ENCODE peak calls at places on chromosome 15, in nine cellular contexts. One of them, this sample, is unnamed.

GRCh38 chr15:92797168-92798052 is 102.7 kb upstream of the CHD2 start:
- DNase-seq in mammary epithelial cell: peak; percentile 66
- DNase-seq in AG10803: peak; percentile 78
- DNase-seq in ascending aorta: peak; percentile 56
- DNase-seq in endothelial cell: peak; percentile 43
- DNase-seq in WERI-Rb-1: peak; percentile 24
- DNase-seq in stomach: no peak
- DNase-seq in body of pancreas: peak; percentile 84
- DNase-seq in AG09309: no peak
- DNase-seq in this sample: no peak

GRCh38 chr15:57218826-57219576 is 157.3 kb upstream of the CGNL1 start:
- DNase-seq in mammary epithelial cell: peak; percentile 15
- DNase-seq in AG10803: peak; percentile 98
- DNase-seq in ascending aorta: no peak
- DNase-seq in endothelial cell: no peak
- DNase-seq in WERI-Rb-1: peak; percentile 73
- DNase-seq in stomach: no peak
- DNase-seq in body of pancreas: no peak
- DNase-seq in AG09309: peak; percentile 91
- DNase-seq in this sample: peak; percentile 17

GRCh38 chr15:68411276-68411675 is 20.7 kb downstream of the ITGA11 start:
- DNase-seq in mammary epithelial cell: no peak
- DNase-seq in AG10803: no peak
- DNase-seq in ascending aorta: peak; percentile 37
- DNase-seq in endothelial cell: no peak
- DNase-seq in WERI-Rb-1: peak; percentile 61
- DNase-seq in stomach: no peak
- DNase-seq in body of pancreas: no peak
- DNase-seq in AG09309: no peak
- DNase-seq in this sample: no peak

GRCh38 chr15:73573071-73573470 is 60.1 kb downstream of the NPTN start:
- DNase-seq in mammary epithelial cell: no peak
- DNase-seq in AG10803: no peak
- DNase-seq in ascending aorta: no peak
- DNase-seq in endothelial cell: no peak
- DNase-seq in WERI-Rb-1: peak; percentile 58
- DNase-seq in stomach: no peak
- DNase-seq in body of pancreas: no peak
- DNase-seq in AG09309: no peak
- DNase-seq in this sample: no peak

GRCh38 chr15:94843060-94843459 is 611.7 kb downstream of the MCTP2 start:
- DNase-seq in mammary epithelial cell: no peak
- DNase-seq in AG10803: no peak
- DNase-seq in ascending aorta: no peak
- DNase-seq in endothelial cell: no peak
- DNase-seq in WERI-Rb-1: no peak
- DNase-seq in stomach: no peak
- DNase-seq in body of pancreas: no peak
- DNase-seq in AG09309: no peak
- DNase-seq in this sample: no peak

GRCh38 chr15:46409879-46410278 is 775.0 kb downstream of the SQOR start:
- DNase-seq in mammary epithelial cell: no peak
- DNase-seq in AG10803: no peak
- DNase-seq in ascending aorta: no peak
- DNase-seq in endothelial cell: no peak
- DNase-seq in WERI-Rb-1: no peak
- DNase-seq in stomach: no peak
- DNase-seq in body of pancreas: no peak
- DNase-seq in AG09309: no peak
- DNase-seq in this sample: no peak

GRCh38 chr15:42199126-42199525 is 9.0 kb downstream of the VPS39 start:
- DNase-seq in mammary epithelial cell: no peak
- DNase-seq in AG10803: no peak
- DNase-seq in ascending aorta: no peak
- DNase-seq in endothelial cell: no peak
- DNase-seq in WERI-Rb-1: no peak
- DNase-seq in stomach: no peak
- DNase-seq in body of pancreas: no peak
- DNase-seq in AG09309: no peak
- DNase-seq in this sample: no peak

GRCh38 chr15:66760358-66760967 is 58.4 kb downstream of the SMAD6 start:
- DNase-seq in mammary epithelial cell: no peak
- DNase-seq in AG10803: no peak
- DNase-seq in ascending aorta: no peak
- DNase-seq in endothelial cell: no peak
- DNase-seq in WERI-Rb-1: no peak
- DNase-seq in stomach: no peak
- DNase-seq in body of pancreas: no peak
- DNase-seq in AG09309: no peak
- DNase-seq in this sample: no peak

GRCh38 chr15:41919201-41919820 is 25.5 kb upstream of the SPTBN5 start:
- DNase-seq in mammary epithelial cell: no peak
- DNase-seq in AG10803: no peak
- DNase-seq in ascending aorta: no peak
- DNase-seq in endothelial cell: no peak
- DNase-seq in WERI-Rb-1: no peak
- DNase-seq in stomach: no peak
- DNase-seq in body of pancreas: peak; percentile 66
- DNase-seq in AG09309: no peak
- DNase-seq in this sample: no peak

GRCh38 chr15:92395176-92395521 is 1.5 kb downstream of the ST8SIA2 start:
- DNase-seq in mammary epithelial cell: no peak
- DNase-seq in AG10803: no peak
- DNase-seq in ascending aorta: no peak
- DNase-seq in endothelial cell: no peak
- DNase-seq in WERI-Rb-1: no peak
- DNase-seq in stomach: no peak
- DNase-seq in body of pancreas: no peak
- DNase-seq in AG09309: no peak
- DNase-seq in this sample: no peak

GRCh38 chr15:79923068-79923514 is 26.3 kb upstream of the MTHFS start:
- DNase-seq in mammary epithelial cell: peak; percentile 64
- DNase-seq in AG10803: peak; percentile 34
- DNase-seq in ascending aorta: peak; percentile 77
- DNase-seq in endothelial cell: peak; percentile 57
- DNase-seq in WERI-Rb-1: peak; percentile 83
- DNase-seq in stomach: peak; percentile 63
- DNase-seq in body of pancreas: peak; percentile 68
- DNase-seq in AG09309: no peak
- DNase-seq in this sample: peak; percentile 38

GRCh38 chr15:69744421-69745162 is 292.0 kb downstream of the RPLP1 start:
- DNase-seq in mammary epithelial cell: no peak
- DNase-seq in AG10803: no peak
- DNase-seq in ascending aorta: no peak
- DNase-seq in endothelial cell: no peak
- DNase-seq in WERI-Rb-1: no peak
- DNase-seq in stomach: no peak
- DNase-seq in body of pancreas: no peak
- DNase-seq in AG09309: no peak
- DNase-seq in this sample: no peak

GRCh38 chr15:52440414-52440813 is 88.3 kb downstream of the MYO5A start:
- DNase-seq in mammary epithelial cell: peak; percentile 86
- DNase-seq in AG10803: peak; percentile 21
- DNase-seq in ascending aorta: no peak
- DNase-seq in endothelial cell: no peak
- DNase-seq in WERI-Rb-1: no peak
- DNase-seq in stomach: no peak
- DNase-seq in body of pancreas: no peak
- DNase-seq in AG09309: no peak
- DNase-seq in this sample: no peak

GRCh38 chr15:69038508-69038907 is 24.0 kb downstream of the NOX5 start:
- DNase-seq in mammary epithelial cell: no peak
- DNase-seq in AG10803: no peak
- DNase-seq in ascending aorta: peak; percentile 30
- DNase-seq in endothelial cell: no peak
- DNase-seq in WERI-Rb-1: no peak
- DNase-seq in stomach: no peak
- DNase-seq in body of pancreas: no peak
- DNase-seq in AG09309: no peak
- DNase-seq in this sample: no peak

GRCh38 chr15:78922527-78922926 is 22.3 kb downstream of the CTSH start:
- DNase-seq in mammary epithelial cell: no peak
- DNase-seq in AG10803: no peak
- DNase-seq in ascending aorta: no peak
- DNase-seq in endothelial cell: no peak
- DNase-seq in WERI-Rb-1: no peak
- DNase-seq in stomach: no peak
- DNase-seq in body of pancreas: no peak
- DNase-seq in AG09309: no peak
- DNase-seq in this sample: no peak

GRCh38 chr15:65286704-65287514 is at the start of gene PARP16:
- DNase-seq in mammary epithelial cell: peak; percentile 83
- DNase-seq in AG10803: peak; percentile 73
- DNase-seq in ascending aorta: peak; percentile 95
- DNase-seq in endothelial cell: peak; percentile 83
- DNase-seq in WERI-Rb-1: peak; percentile 97
- DNase-seq in stomach: peak; percentile 94
- DNase-seq in body of pancreas: peak; percentile 93
- DNase-seq in AG09309: no peak
- DNase-seq in this sample: peak; percentile 86
- TF ChIP-seq CTCF in mammary epithelial cell: no peak
- TF ChIP-seq CTCF in AG10803: peak; percentile 25
- TF ChIP-seq CTCF in ascending aorta: peak; percentile 62
- TF ChIP-seq CTCF in endothelial cell: no peak
- TF ChIP-seq CTCF in WERI-Rb-1: peak; percentile 34
- TF ChIP-seq CTCF in stomach: no peak
- TF ChIP-seq CTCF in body of pancreas: peak; percentile 21
- TF ChIP-seq CTCF in AG09309: peak; percentile 22
- TF ChIP-seq CTCF in this sample: peak; percentile 38

GRCh38 chr15:89359471-89360293 is 25.1 kb upstream of the POLG start:
- DNase-seq in mammary epithelial cell: no peak
- DNase-seq in AG10803: no peak
- DNase-seq in ascending aorta: no peak
- DNase-seq in endothelial cell: no peak
- DNase-seq in WERI-Rb-1: no peak
- DNase-seq in stomach: no peak
- DNase-seq in body of pancreas: no peak
- DNase-seq in AG09309: no peak
- DNase-seq in this sample: no peak

GRCh38 chr15:89353991-89354390 is 19.4 kb upstream of the POLG start:
- DNase-seq in mammary epithelial cell: no peak
- DNase-seq in AG10803: no peak
- DNase-seq in ascending aorta: no peak
- DNase-seq in endothelial cell: no peak
- DNase-seq in WERI-Rb-1: no peak
- DNase-seq in stomach: no peak
- DNase-seq in body of pancreas: no peak
- DNase-seq in AG09309: no peak
- DNase-seq in this sample: no peak

GRCh38 chr15:89358435-89358754 is 23.8 kb upstream of the POLG start:
- DNase-seq in mammary epithelial cell: no peak
- DNase-seq in AG10803: no peak
- DNase-seq in ascending aorta: no peak
- DNase-seq in endothelial cell: no peak
- DNase-seq in WERI-Rb-1: no peak
- DNase-seq in stomach: no peak
- DNase-seq in body of pancreas: no peak
- DNase-seq in AG09309: no peak
- DNase-seq in this sample: no peak

GRCh38 chr15:89358755-89359439 is 24.3 kb upstream of the POLG start:
- DNase-seq in mammary epithelial cell: peak; percentile 64
- DNase-seq in AG10803: peak; percentile 57
- DNase-seq in ascending aorta: peak; percentile 80
- DNase-seq in endothelial cell: peak; percentile 84
- DNase-seq in WERI-Rb-1: peak; percentile 76
- DNase-seq in stomach: peak; percentile 81
- DNase-seq in body of pancreas: peak; percentile 75
- DNase-seq in AG09309: peak; percentile 5
- DNase-seq in this sample: peak; percentile 86

DNA sequence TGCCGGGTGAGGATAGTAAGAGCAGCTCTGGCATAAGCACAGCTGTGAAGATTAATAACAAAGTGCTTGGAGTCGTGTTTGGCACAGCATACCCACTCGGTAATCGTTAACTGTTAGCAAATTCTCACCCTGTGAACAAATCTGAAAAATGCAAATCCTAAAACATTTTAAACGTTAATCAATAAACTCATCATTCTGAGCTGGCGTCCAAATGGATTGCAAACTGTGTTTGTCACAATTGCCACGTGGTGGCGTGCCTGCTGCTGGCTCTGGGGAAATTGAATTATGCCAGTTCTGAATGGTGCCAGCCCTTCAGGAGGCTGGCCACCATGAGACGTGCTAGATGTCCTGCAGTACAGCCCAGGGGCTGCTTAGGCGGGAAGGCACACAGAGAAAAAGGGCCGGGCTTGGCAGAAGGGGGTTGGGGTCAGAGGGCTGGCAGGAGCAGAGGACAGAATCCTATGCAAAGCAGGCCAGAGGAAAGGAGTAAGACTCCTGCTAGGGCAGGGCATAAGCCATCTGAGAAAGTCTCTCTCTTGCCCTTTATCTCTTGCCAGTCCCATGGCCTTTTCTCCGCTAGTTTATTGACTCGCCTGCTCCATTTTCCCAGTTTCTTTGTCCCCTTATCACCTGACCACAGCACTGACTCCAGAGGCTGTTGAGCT is 22.1 kb upstream of the POLG start:
- DNase-seq in mammary epithelial cell: no peak
- DNase-seq in AG10803: no peak
- DNase-seq in ascending aorta: no peak
- DNase-seq in endothelial cell: no peak
- DNase-seq in WERI-Rb-1: peak; percentile 48
- DNase-seq in stomach: no peak
- DNase-seq in body of pancreas: peak; percentile 71
- DNase-seq in AG09309: no peak
- DNase-seq in this sample: no peak
- TF ChIP-seq CTCF in mammary epithelial cell: peak; percentile 42
- TF ChIP-seq CTCF in AG10803: peak; percentile 50
- TF ChIP-seq CTCF in ascending aorta: no peak
- TF ChIP-seq CTCF in endothelial cell: peak; percentile 34
- TF ChIP-seq CTCF in WERI-Rb-1: peak; percentile 47
- TF ChIP-seq CTCF in stomach: no peak
- TF ChIP-seq CTCF in body of pancreas: peak; percentile 38
- TF ChIP-seq CTCF in AG09309: peak; percentile 55
- TF ChIP-seq CTCF in this sample: peak; percentile 53

GRCh38 chr15:40354408-40355171 is 3.4 kb upstream of the DISP2 start:
- DNase-seq in mammary epithelial cell: no peak
- DNase-seq in AG10803: no peak
- DNase-seq in ascending aorta: no peak
- DNase-seq in endothelial cell: peak; percentile 52
- DNase-seq in WERI-Rb-1: peak; percentile 85
- DNase-seq in stomach: no peak
- DNase-seq in body of pancreas: no peak
- DNase-seq in AG09309: no peak
- DNase-seq in this sample: no peak
- TF ChIP-seq CTCF in mammary epithelial cell: peak; percentile 17
- TF ChIP-seq CTCF in AG10803: peak; percentile 57
- TF ChIP-seq CTCF in ascending aorta: peak; percentile 17
- TF ChIP-seq CTCF in endothelial cell: no peak
- TF ChIP-seq CTCF in WERI-Rb-1: peak; percentile 94
- TF ChIP-seq CTCF in stomach: no peak
- TF ChIP-seq CTCF in body of pancreas: no peak
- TF ChIP-seq CTCF in AG09309: peak; percentile 66
- TF ChIP-seq CTCF in this sample: peak; percentile 49

DNA sequence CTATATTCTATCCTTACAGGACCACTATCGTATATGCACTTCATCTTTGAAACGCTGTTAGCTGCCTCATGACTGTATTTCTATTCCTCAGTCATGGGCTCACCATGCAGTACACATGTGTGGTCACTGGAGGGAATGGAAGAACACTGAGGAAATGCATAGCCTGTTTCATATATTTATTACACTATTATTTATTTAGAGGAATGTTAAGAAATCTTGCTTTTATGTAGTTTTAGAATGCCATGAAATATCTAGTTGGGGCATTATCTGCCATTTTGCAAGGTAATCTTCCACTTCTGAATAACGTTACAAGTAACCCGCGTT is 155.7 kb downstream of the IGF1R start:
- DNase-seq in mammary epithelial cell: no peak
- DNase-seq in AG10803: no peak
- DNase-seq in ascending aorta: no peak
- DNase-seq in endothelial cell: no peak
- DNase-seq in WERI-Rb-1: no peak
- DNase-seq in stomach: no peak
- DNase-seq in body of pancreas: no peak
- DNase-seq in AG09309: no peak
- DNase-seq in this sample: no peak
- TF ChIP-seq CTCF in mammary epithelial cell: peak; percentile 20
- TF ChIP-seq CTCF in AG10803: no peak
- TF ChIP-seq CTCF in ascending aorta: no peak
- TF ChIP-seq CTCF in endothelial cell: peak; percentile 43
- TF ChIP-seq CTCF in WERI-Rb-1: no peak
- TF ChIP-seq CTCF in stomach: no peak
- TF ChIP-seq CTCF in body of pancreas: no peak
- TF ChIP-seq CTCF in AG09309: no peak
- TF ChIP-seq CTCF in this sample: peak; percentile 51